ENCODE peak calls at places on chromosomes 2 and 18, in ten cellular contexts. M, S, W, K, R, O, A, Q, I and H are unnamed samples.
A peak's percentile ranks its signal among the peaks of the same experiment; 100 is the strongest.

GRCh38 chr18:54881229-54881753 is 53.0 kb downstream of the RAB27B start:
- DNase-seq in I (no peak), W (no peak), O (no peak), M (no peak), S (no peak), Q (peak; percentile 19), K (no peak), A (no peak), R (no peak), H (no peak)

GRCh38 chr2:1672738-1673137 is 71.6 kb downstream of the PXDN start:
- DNase-seq in M (no peak), O (no peak), W (no peak), A (no peak), K (no peak), I (no peak), S (no peak), R (no peak), Q (no peak), H (no peak)

GRCh38 chr18:12606592-12607315 is 51.2 kb downstream of the SPIRE1 start:
- DNase-seq in R (no peak), A (no peak), W (no peak), Q (peak; percentile 60), S (peak; percentile 11), K (no peak), O (no peak), M (no peak), I (no peak), H (no peak)

GRCh38 chr2:72916743-72917137 is 579 bp upstream of the EMX1 start:
- DNase-seq in S (no peak), K (no peak), A (peak; percentile 61), Q (no peak), M (peak; percentile 45), R (no peak), I (no peak), O (no peak), W (no peak), H (peak; percentile 56)

GRCh38 chr2:217954469-217954868 is 48.3 kb downstream of the TNS1 start:
- DNase-seq in O (peak; percentile 70), M (peak; percentile 40), K (no peak), A (peak; percentile 72), S (peak; percentile 58), W (peak; percentile 24), R (no peak), Q (no peak), I (peak; percentile 89), H (no peak)

GRCh38 chr18:37138456-37138855 is 309.5 kb downstream of the KIAA1328 start:
- DNase-seq in O (no peak), I (no peak), W (no peak), K (no peak), R (no peak), Q (no peak), M (no peak), S (no peak), A (no peak), H (no peak)

GRCh38 chr2:10775036-10775780 is 37.4 kb downstream of the PDIA6 start:
- DNase-seq in A (peak; percentile 44), W (no peak), R (no peak), K (no peak), O (no peak), S (no peak), I (no peak), M (no peak), Q (no peak), H (no peak)

GRCh38 chr2:203782262-203782976 is 76.0 kb downstream of the CD28 start:
- DNase-seq in O (peak; percentile 55), R (no peak), K (peak; percentile 90), S (peak; percentile 57), A (no peak), M (peak; percentile 67), W (peak; percentile 30), I (peak; percentile 26), Q (peak; percentile 97), H (no peak)

GRCh38 chr2:240818293-240818542 is 1.8 kb downstream of the KIF1A start:
- DNase-seq in M (no peak), W (no peak), O (no peak), A (no peak), S (no peak), I (no peak), R (no peak), K (no peak), Q (no peak), H (peak; percentile 49)

GRCh38 chr2:240820014-240820606 is at the start of gene KIF1A:
- DNase-seq in W (no peak), I (no peak), A (no peak), S (no peak), M (no peak), Q (no peak), O (peak; percentile 78), K (no peak), R (no peak), H (no peak)

GRCh38 chr2:240817496-240818292 is 2.3 kb downstream of the KIF1A start:
- DNase-seq in I (no peak), O (no peak), R (no peak), S (no peak), Q (no peak), K (no peak), A (peak; percentile 45), M (peak; percentile 31), W (no peak), H (peak; percentile 52)

GRCh38 chr2:240819404-240820013 is 510 bp downstream of the KIF1A start:
- DNase-seq in M (no peak), K (no peak), S (no peak), I (no peak), R (no peak), A (no peak), O (peak; percentile 76), W (no peak), Q (no peak), H (no peak)

DNA sequence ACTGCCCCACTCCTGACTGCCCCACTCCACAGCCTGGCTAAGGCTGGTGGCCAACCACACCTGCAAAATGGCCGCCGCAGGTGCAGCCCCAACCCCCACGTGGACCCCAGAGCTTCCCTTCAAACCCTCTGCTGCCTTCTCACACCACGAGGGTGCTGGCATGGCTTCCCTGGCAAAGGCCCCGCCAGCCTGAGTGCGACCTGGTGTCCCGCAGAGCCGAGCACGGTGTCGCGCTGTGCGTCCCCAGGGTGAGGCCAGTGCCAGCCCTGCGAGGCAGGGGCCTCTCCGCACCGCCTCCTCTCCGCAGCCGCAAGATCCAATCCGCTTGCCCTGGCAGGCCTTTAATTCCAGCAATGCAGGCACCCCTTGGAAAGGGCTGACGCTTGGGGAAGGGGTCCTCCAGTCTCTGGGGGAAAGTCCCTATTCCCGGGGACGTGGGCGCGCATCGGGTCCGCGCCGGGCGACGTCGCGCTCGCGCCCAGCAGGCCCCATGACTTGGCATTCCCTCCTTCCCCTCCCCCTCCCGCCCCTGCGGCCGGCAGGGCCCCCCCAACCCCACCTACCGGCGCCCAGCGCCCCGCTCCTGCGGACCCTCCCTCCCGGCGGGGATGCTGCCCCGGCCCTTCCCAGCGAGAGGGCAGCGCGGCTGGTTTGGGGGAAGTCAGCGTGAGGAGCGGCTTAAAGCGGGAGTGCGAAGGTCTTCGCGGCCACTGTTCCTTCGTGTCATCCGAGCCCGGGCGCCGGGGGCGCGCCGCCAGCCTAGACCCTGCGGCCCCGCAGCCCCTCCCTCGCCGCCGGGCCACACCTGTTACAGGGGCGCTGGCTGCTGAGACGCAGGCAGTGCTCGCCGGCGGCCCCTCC is 1.2 kb downstream of the KIF1A start:
- DNase-seq in K (no peak), S (no peak), R (no peak), W (no peak), M (peak; percentile 39), Q (no peak), O (peak; percentile 41), A (no peak), I (no peak), H (no peak)
- H3K4me3 ChIP-seq in K (no peak overlapping the region), S (no peak overlapping the region), R (peak overlapping the region; percentile 59), W (peak overlapping the region; percentile 34), M (peak overlapping the region; percentile 12), Q (no peak overlapping the region), O (peak overlapping the region; percentile 62), A (peak overlapping the region; percentile 23), I (no peak overlapping the region), H (peak overlapping the region; percentile 60)

GRCh38 chr2:71455011-71455740 is 1.8 kb downstream of the DYSF start:
- DNase-seq in A (no peak), S (no peak), R (no peak), W (no peak), O (no peak), I (peak; percentile 26), Q (no peak), K (no peak), M (no peak), H (no peak)
- TF ChIP-seq CTCF in A (no peak), S (no peak), R (no peak), W (no peak), O (no peak), I (no peak), Q (no peak), K (no peak), M (no peak), H (no peak)

DNA sequence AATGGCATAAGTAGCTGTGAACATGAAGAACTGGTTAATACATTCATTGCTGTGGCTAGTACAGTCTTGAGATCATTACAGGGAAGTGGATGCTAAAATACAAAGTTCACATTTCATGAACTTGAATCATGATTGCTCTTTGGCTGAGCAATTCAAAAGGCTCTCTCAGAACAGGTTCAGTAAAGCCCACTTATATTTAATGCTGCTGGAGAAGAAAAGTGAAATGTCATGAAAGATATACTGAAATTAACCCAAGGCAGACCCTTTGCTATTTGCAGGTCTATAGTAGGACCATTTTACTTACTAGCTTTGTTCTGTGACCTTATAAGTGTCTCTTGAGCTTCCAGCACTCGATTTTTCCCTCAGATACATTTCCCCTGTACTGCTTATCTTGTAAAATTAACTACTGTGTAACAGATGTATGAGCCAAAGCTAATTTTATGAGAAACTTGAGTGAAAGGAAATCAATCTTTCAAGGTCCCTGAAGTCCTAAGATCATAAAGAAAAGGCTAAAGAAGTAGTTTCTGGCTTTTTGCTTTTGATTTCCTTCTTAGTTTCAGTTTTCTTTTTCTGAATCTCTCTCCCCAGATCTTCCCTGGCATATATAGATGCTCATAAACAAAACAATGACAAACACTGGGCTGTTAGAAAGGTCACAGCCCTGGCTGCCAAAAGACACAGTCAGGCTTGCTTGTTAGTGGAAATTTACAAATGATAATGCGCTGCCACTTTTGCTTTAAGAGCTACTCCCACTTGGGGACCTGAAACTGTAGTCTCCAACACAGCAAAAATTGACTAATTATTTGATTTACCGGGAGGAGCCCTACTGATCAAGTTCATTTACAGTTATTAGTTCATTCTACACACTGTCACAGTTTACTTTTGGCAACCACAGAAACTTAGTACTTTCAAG is 132.7 kb upstream of the XPO1 start:
- DNase-seq in O (peak; percentile 64), Q (peak; percentile 56), K (no peak), S (peak; percentile 33), M (peak; percentile 63), A (peak; percentile 79), W (peak; percentile 60), I (peak; percentile 43), R (no peak), H (no peak)
- H3K4me3 ChIP-seq in O (no peak overlapping the region), Q (peak overlapping the region; percentile 2), K (peak overlapping the region; percentile 51), S (peak overlapping the region; percentile 46), M (no peak overlapping the region), A (peak overlapping the region; percentile 25), W (peak overlapping the region; percentile 27), I (no peak overlapping the region), R (peak overlapping the region; percentile 40), H (peak overlapping the region; percentile 61)

GRCh38 chr2:109142416-109143210 is 13.6 kb downstream of the SH3RF3 start:
- DNase-seq in A (no peak), R (no peak), I (no peak), W (no peak), K (no peak), Q (no peak), O (no peak), S (no peak), M (peak; percentile 21), H (no peak)

GRCh38 chr2:109144271-109144670 is 15.3 kb downstream of the SH3RF3 start:
- DNase-seq in A (no peak), O (no peak), W (no peak), K (no peak), I (no peak), Q (no peak), M (peak; percentile 51), S (no peak), R (no peak), H (no peak)

GRCh38 chr2:109141727-109142283 is 12.8 kb downstream of the SH3RF3 start:
- DNase-seq in K (no peak), O (no peak), I (no peak), A (no peak), R (no peak), Q (no peak), M (peak; percentile 18), S (no peak), W (no peak), H (no peak)

GRCh38 chr2:109144721-109145120 is 15.7 kb downstream of the SH3RF3 start:
- DNase-seq in M (no peak), I (no peak), R (no peak), S (no peak), K (no peak), W (no peak), Q (no peak), O (no peak), A (no peak), H (no peak)

GRCh38 chr2:109143214-109144187 is 14.5 kb downstream of the SH3RF3 start:
- DNase-seq in W (no peak), S (no peak), O (no peak), M (peak; percentile 75), A (no peak), Q (no peak), R (no peak), K (no peak), I (no peak), H (no peak)
- TF ChIP-seq CTCF in W (no peak), S (no peak), O (no peak), M (no peak), A (no peak), Q (no peak), R (no peak), K (no peak), I (no peak), H (no peak)